ENCODE peak calls at places on chromosome 5, in six cellular contexts. W is NCI-H1694 treated with DMSO at 0.1 percent for 48 hours; G is A549; X is neuronal stem cell; J is Jurkat, Clone E6-1; Q is astrocyte of the spinal cord. C is an unnamed sample.

GRCh38 chr5:143142596-143143435 is 260.7 kb downstream of the NR3C1 start:
- DNase-seq in W (peak; percentile 84), G (no peak), X (no peak), J (no peak), Q (peak; percentile 29), C (no peak)

GRCh38 chr5:35783551-35783950 is 73.1 kb upstream of the IL7R start:
- DNase-seq in W (no peak), G (no peak), X (no peak), J (no peak), Q (no peak), C (no peak)

GRCh38 chr5:129771058-129771838 is 23.4 kb downstream of the MINAR2 start:
- DNase-seq in W (peak; percentile 21), G (peak; percentile 35), X (peak; percentile 57), J (peak; percentile 61), Q (peak; percentile 57), C (peak; percentile 17)

GRCh38 chr5:15995206-15996052 is 184.2 kb downstream of the MARCHF11 start:
- DNase-seq in W (peak; percentile 83), G (no peak), X (peak; percentile 43), J (peak; percentile 53), Q (peak; percentile 54), C (peak; percentile 1)

GRCh38 chr5:127987354-127988148 is 96.0 kb upstream of the SLC12A2 start:
- DNase-seq in W (no peak), G (no peak), X (no peak), J (no peak), Q (peak; percentile 1), C (no peak)

GRCh38 chr5:136040746-136041415 is 12.1 kb downstream of the TGFBI start:
- DNase-seq in W (no peak), G (no peak), X (no peak), J (no peak), Q (no peak), C (peak; percentile 58)

GRCh38 chr5:116378007-116378831 is 196.4 kb downstream of the SEMA6A start:
- DNase-seq in W (peak; percentile 97), G (no peak), X (no peak), J (no peak), Q (no peak), C (no peak)

GRCh38 chr5:135029468-135030122 is 4.4 kb downstream of the PITX1 start:
- DNase-seq in W (no peak), G (no peak), X (no peak), J (no peak), Q (peak; percentile 29), C (no peak)

GRCh38 chr5:52893105-52893504 is 96.0 kb upstream of the ITGA2 start:
- DNase-seq in W (no peak), G (no peak), X (no peak), J (no peak), Q (peak; percentile 81), C (no peak)

GRCh38 chr5:64876203-64876602 is 107.5 kb downstream of the CWC27 start:
- DNase-seq in W (no peak), G (no peak), X (no peak), J (no peak), Q (no peak), C (no peak)

GRCh38 chr5:135472141-135472540 is 20.0 kb upstream of the TIFAB start:
- DNase-seq in W (no peak), G (no peak), X (no peak), J (no peak), Q (no peak), C (no peak)

GRCh38 chr5:62785588-62785987 is 207.0 kb downstream of the LRRC70 start:
- DNase-seq in W (no peak), G (no peak), X (no peak), J (no peak), Q (no peak), C (no peak)

GRCh38 chr5:179731791-179732411 is 721 bp upstream of the MAML1 start:
- DNase-seq in W (no peak), G (no peak), X (no peak), J (no peak), Q (no peak), C (no peak)

GRCh38 chr5:68011801-68012200 is 203.8 kb upstream of the PIK3R1 start:
- DNase-seq in W (no peak), G (no peak), X (no peak), J (no peak), Q (peak; percentile 69), C (no peak)

GRCh38 chr5:163705983-163706771 is 200.8 kb downstream of the MAT2B start:
- DNase-seq in W (no peak), G (no peak), X (no peak), J (no peak), Q (peak; percentile 18), C (no peak)

GRCh38 chr5:77316871-77317661 is 106.6 kb downstream of the PDE8B start:
- DNase-seq in W (no peak), G (no peak), X (no peak), J (no peak), Q (no peak), C (no peak)

GRCh38 chr5:169083394-169084018 is 217.4 kb downstream of the SLIT3 start:
- DNase-seq in W (no peak), G (no peak), X (no peak), J (peak; percentile 32), Q (no peak), C (no peak)